ENCODE peak calls at places on chromosomes 12 and 14, in six cellular contexts. U, G, H, P, K and Y are unnamed samples.

GRCh38 chr12:11863988-11864387 is 206.8 kb upstream of the BCL2L14 start:
- DNase-seq in K (no peak), H (peak; percentile 89), P (no peak), G (no peak), U (no peak), Y (no peak)

GRCh38 chr14:61547186-61548121 is 147.9 kb upstream of the HIF1A start:
- DNase-seq in H (peak; percentile 60), U (no peak), G (no peak), K (peak; percentile 95), P (no peak), Y (no peak)

GRCh38 chr12:24600996-24601395 is 347.9 kb downstream of the BCAT1 start:
- DNase-seq in G (no peak), H (peak; percentile 90), U (no peak), P (no peak), K (peak; percentile 25), Y (no peak)

GRCh38 chr14:99041820-99042174 is 230.2 kb downstream of the BCL11B start:
- DNase-seq in P (no peak), G (no peak), K (no peak), H (no peak), U (no peak), Y (no peak)

GRCh38 chr12:89040146-89040964 is 311.9 kb downstream of the DUSP6 start:
- DNase-seq in U (no peak), P (no peak), K (peak; percentile 16), H (no peak), G (peak; percentile 94), Y (no peak)

GRCh38 chr12:98188649-98189048 is 326.7 kb upstream of the TMPO start:
- DNase-seq in K (peak; percentile 2), U (no peak), P (no peak), H (peak; percentile 75), G (peak; percentile 2), Y (no peak)

GRCh38 chr12:70031046-70031445 is 206.0 kb downstream of the MYRFL start:
- DNase-seq in K (no peak), H (no peak), G (no peak), P (no peak), U (no peak), Y (no peak)

GRCh38 chr12:114848661-114849060 is 164.7 kb upstream of the TBX3 start:
- DNase-seq in K (no peak), P (no peak), H (no peak), U (no peak), G (no peak), Y (no peak)

GRCh38 chr12:112218150-112218549 is 92.8 kb downstream of the TRAFD1 start:
- DNase-seq in H (no peak), K (no peak), P (no peak), G (no peak), U (no peak), Y (no peak)

GRCh38 chr12:92403210-92404175 is 257.8 kb upstream of the BTG1 start:
- DNase-seq in G (peak; percentile 97), H (no peak), P (no peak), U (no peak), K (no peak), Y (no peak)

GRCh38 chr14:75845136-75845804 is 136.5 kb downstream of the TGFB3 start:
- DNase-seq in U (no peak), G (no peak), P (no peak), H (no peak), K (no peak), Y (no peak)

GRCh38 chr14:68924392-68925158 is 54.5 kb downstream of the ACTN1 start:
- DNase-seq in H (no peak), G (no peak), P (no peak), K (peak; percentile 39), U (no peak), Y (no peak)

GRCh38 chr14:63435838-63436237 is 107.3 kb downstream of the PPP2R5E start:
- DNase-seq in G (no peak), H (no peak), U (no peak), P (peak; percentile 78), K (peak; percentile 18), Y (peak; percentile 66)

GRCh38 chr14:54364555-54365415 is 32.0 kb upstream of the CDKN3 start:
- DNase-seq in K (peak; percentile 96), G (no peak), H (peak; percentile 86), U (no peak), P (no peak), Y (no peak)

GRCh38 chr14:35224615-35225014 is 67.6 kb upstream of the PSMA6 start:
- DNase-seq in H (peak; percentile 27), G (no peak), P (no peak), K (no peak), U (no peak), Y (no peak)

GRCh38 chr14:60051690-60052324 is 39.9 kb upstream of the PCNX4 start:
- DNase-seq in H (no peak), P (no peak), K (no peak), G (peak; percentile 2), U (no peak), Y (no peak)

GRCh38 chr12:51889216-51890134 is 1.6 kb downstream of the ANKRD33 start:
- DNase-seq in H (no peak), K (no peak), U (no peak), G (no peak), P (no peak), Y (no peak)

GRCh38 chr12:123597100-123597499 is 4.8 kb upstream of the DDX55 start:
- DNase-seq in H (no peak), P (no peak), K (no peak), G (no peak), U (no peak), Y (no peak)

GRCh38 chr12:31369712-31370521 is 44.0 kb upstream of the SINHCAF start:
- DNase-seq in G (no peak), K (no peak), U (peak; percentile 32), H (peak; percentile 60), P (peak; percentile 61), Y (no peak)

GRCh38 chr14:60723218-60724079 is 702 bp downstream of the SIX4 start:
- DNase-seq in H (peak; percentile 66), U (peak; percentile 51), K (peak; percentile 67), P (peak; percentile 67), G (peak; percentile 46), Y (no peak)

GRCh38 chr12:110371408-110372055 is 32.0 kb downstream of the ANAPC7 start:
- DNase-seq in K (no peak), G (no peak), U (no peak), H (no peak), P (peak; percentile 38), Y (peak; percentile 30)

GRCh38 chr12:24788886-24789285 is 160.0 kb downstream of the BCAT1 start:
- DNase-seq in K (no peak), P (no peak), U (no peak), G (no peak), H (no peak), Y (no peak)

GRCh38 chr12:109578330-109578927 is 4.8 kb downstream of the MVK start:
- DNase-seq in G (no peak), U (no peak), K (no peak), H (no peak), P (no peak), Y (no peak)

GRCh38 chr12:56299308-56299852 is 750 bp downstream of the CS start:
- DNase-seq in G (peak; percentile 72), P (no peak), H (no peak), U (no peak), K (peak; percentile 30), Y (no peak)

GRCh38 chr12:19130224-19131019 is 889 bp downstream of the PLEKHA5 start:
- DNase-seq in H (peak; percentile 44), U (peak; percentile 33), G (no peak), P (peak; percentile 69), K (peak; percentile 27), Y (no peak)

GRCh38 chr14:85576161-85576560 is 46.2 kb downstream of the FLRT2 start:
- DNase-seq in K (no peak), G (no peak), H (no peak), P (no peak), U (no peak), Y (no peak)

GRCh38 chr12:52222692-52223091 is 10.4 kb upstream of the KRT7 start:
- DNase-seq in K (no peak), G (no peak), H (no peak), P (no peak), U (no peak), Y (no peak)

GRCh38 chr12:122643207-122643805 is 59.9 kb downstream of the HCAR2 start:
- DNase-seq in K (no peak), P (no peak), G (no peak), U (no peak), H (no peak), Y (no peak)

GRCh38 chr14:85085981-85086380 is 444.0 kb upstream of the FLRT2 start:
- DNase-seq in P (no peak), H (no peak), U (no peak), K (no peak), G (no peak), Y (no peak)

DNA sequence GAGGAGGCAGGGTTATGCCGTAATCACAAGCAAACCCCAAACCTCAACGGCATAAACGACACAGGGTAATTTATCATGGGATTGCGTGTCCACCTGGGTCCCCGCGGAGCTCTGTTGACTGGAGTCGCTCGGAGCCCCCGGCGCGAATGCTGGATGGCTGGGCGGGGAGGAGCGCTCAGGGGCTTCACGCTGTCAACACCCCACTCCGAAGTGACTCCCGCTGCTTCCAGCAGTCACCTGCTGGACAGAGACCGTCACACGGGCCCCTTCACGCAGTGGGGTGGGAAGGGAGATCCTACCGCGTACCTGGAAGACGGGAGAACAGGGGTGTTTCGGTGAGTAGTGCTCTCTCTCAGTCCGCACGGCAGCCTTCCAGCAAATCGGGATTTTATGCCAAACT is 4.4 kb upstream of the GALNT9 start:
- DNase-seq in K (no peak), P (no peak), H (no peak), G (no peak), U (no peak), Y (no peak)
- H3K27me3 ChIP-seq in K (peaks cover 88% of the 10 kb centered on the region), P (no peaks in the 10 kb centered on the region), H (peaks cover 2% of the 10 kb centered on the region), G (peaks cover 7% of the 10 kb centered on the region), U (peaks cover 51% of the 10 kb centered on the region), Y (peaks cover 15% of the 10 kb centered on the region)

DNA sequence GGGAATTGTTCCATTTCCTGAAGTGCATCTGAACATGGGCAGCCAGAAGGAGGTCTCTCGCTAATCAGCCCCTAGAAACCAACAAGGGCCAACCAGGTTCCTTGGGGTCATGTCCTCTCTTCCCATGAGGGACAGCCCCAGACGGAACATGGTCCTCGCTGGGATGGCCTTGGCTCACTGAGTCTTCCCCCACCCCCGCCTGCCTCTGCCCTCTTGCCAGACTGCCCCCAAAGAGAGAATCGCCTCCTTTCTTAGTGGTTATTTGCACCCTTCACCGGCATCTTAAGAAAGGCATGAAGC is 36.4 kb downstream of the CD9 start:
- DNase-seq in U (no peak), H (no peak), P (no peak), K (no peak), G (no peak), Y (no peak)
- H3K27ac ChIP-seq in U (no peak overlapping the region), H (no peak overlapping the region), P (no peak overlapping the region), K (no peak overlapping the region), G (no peak overlapping the region), Y (no peak overlapping the region)

GRCh38 chr12:130633771-130634170 is 82.3 kb downstream of the RIMBP2 start:
- DNase-seq in G (no peak), U (peak; percentile 61), P (no peak), K (peak; percentile 33), H (no peak), Y (peak; percentile 86)
- H3K4me3 ChIP-seq in G (no peak overlapping the region), U (no peak overlapping the region), P (no peak overlapping the region), K (no peak overlapping the region), H (no peak overlapping the region), Y (peak overlapping the region; percentile 42)

DNA sequence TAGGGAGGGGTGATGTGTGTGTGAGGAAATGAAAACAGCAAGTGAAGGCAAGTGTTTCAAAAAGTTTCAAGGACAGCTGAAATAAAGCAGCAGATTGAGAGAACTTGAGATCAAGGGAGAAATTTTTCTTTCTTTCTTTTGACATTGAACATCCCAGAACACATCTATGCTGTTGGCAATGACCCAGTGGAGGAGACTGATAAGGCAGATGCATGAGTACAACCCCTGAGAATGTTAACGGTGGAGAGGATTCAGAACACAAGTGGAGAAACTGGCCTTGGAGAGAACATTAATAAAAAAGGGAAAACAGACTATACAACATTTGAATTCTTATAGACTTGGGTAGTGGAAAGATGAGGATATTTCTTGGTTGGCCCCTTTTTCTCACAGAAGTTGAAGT is 2.9 kb downstream of the LLPH start:
- DNase-seq in K (no peak), U (no peak), H (no peak), G (no peak), P (no peak), Y (no peak)
- H3K27me3 ChIP-seq in K (no peaks in the 10 kb centered on the region), U (no peaks in the 10 kb centered on the region), H (no peaks in the 10 kb centered on the region), G (no peaks in the 10 kb centered on the region), P (no peaks in the 10 kb centered on the region), Y (no peaks in the 10 kb centered on the region)